ENCODE peak calls at places on chromosome 13, in six cellular contexts. Y, T, H, N, A and J are unnamed samples. For H3K27me3 and H3K4me1, the result is how much of the 10 kb centered on the place peaks cover.

GRCh38 chr13:20465218-20465879 is 60.3 kb downstream of the CRYL1 start:
- DNase-seq in A (no peak), H (peak), T (peak), Y (no peak), N (no peak), J (no peak)

GRCh38 chr13:112652512-112653458 is 37.1 kb upstream of the ATP11A start:
- DNase-seq in H (no peak), Y (no peak), A (no peak), N (no peak), T (no peak), J (no peak)

GRCh38 chr13:38888309-38888708 is 102.3 kb downstream of the STOML3 start:
- DNase-seq in Y (no peak), A (no peak), H (no peak), T (no peak), N (no peak), J (no peak)

GRCh38 chr13:95269756-95270155 is 31.5 kb downstream of the ABCC4 start:
- DNase-seq in A (no peak), T (no peak), H (no peak), Y (no peak), N (no peak), J (no peak)

GRCh38 chr13:75458696-75459422 is 23.1 kb downstream of the TBC1D4 start:
- DNase-seq in A (no peak), N (no peak), T (peak), Y (no peak), H (peak), J (no peak)

GRCh38 chr13:20303636-20304035 is 71.5 kb upstream of the GJB6 start:
- DNase-seq in Y (no peak), T (no peak), H (no peak), N (no peak), A (no peak), J (no peak)

GRCh38 chr13:103878891-103879605 is 812.8 kb upstream of the SLC10A2 start:
- DNase-seq in H (no peak), A (no peak), Y (no peak), T (no peak), N (no peak), J (no peak)

GRCh38 chr13:89832827-89833226 is 1514.7 kb upstream of the MIR17HG start:
- DNase-seq in A (no peak), Y (no peak), H (no peak), T (no peak), N (no peak), J (no peak)

GRCh38 chr13:70841240-70842061 is 733.2 kb upstream of the KLHL1 start:
- DNase-seq in N (no peak), Y (no peak), A (no peak), T (no peak), H (no peak), J (no peak)

GRCh38 chr13:50230365-50230978 is 215.2 kb downstream of the KCNRG start:
- DNase-seq in H (no peak), T (no peak), A (no peak), Y (no peak), N (no peak), J (no peak)

GRCh38 chr13:19618925-19619324 is 14.5 kb upstream of the MPHOSPH8 start:
- DNase-seq in Y (no peak), A (no peak), N (no peak), H (no peak), T (peak), J (no peak)

GRCh38 chr13:41827507-41828213 is 133.2 kb downstream of the VWA8 start:
- DNase-seq in Y (peak), T (no peak), N (peak), H (no peak), A (no peak), J (no peak)

GRCh38 chr13:27130223-27131015 is 41.2 kb downstream of the USP12 start:
- DNase-seq in H (no peak), A (no peak), N (no peak), Y (no peak), T (no peak), J (no peak)

GRCh38 chr13:109684836-109685602 is 101.4 kb downstream of the IRS2 start:
- DNase-seq in Y (no peak), A (peak), H (peak), N (no peak), T (peak), J (no peak)

GRCh38 chr13:41613984-41614581 is 156.7 kb downstream of the RGCC start:
- DNase-seq in Y (peak), H (no peak), T (no peak), A (no peak), N (peak), J (no peak)

GRCh38 chr13:30726192-30726591 is 9.2 kb upstream of the ALOX5AP start:
- DNase-seq in T (no peak), A (no peak), N (no peak), Y (no peak), H (no peak), J (no peak)

GRCh38 chr13:91398413-91399188 is at the start of gene GPC5:
- DNase-seq in Y (peak), A (peak), N (peak), T (peak), H (peak), J (peak)

GRCh38 chr13:78020861-78021260 is 102.2 kb upstream of the EDNRB start:
- DNase-seq in Y (no peak), T (no peak), A (no peak), H (no peak), N (no peak), J (no peak)

GRCh38 chr13:80137994-80138393 is 202.9 kb downstream of the SPRY2 start:
- DNase-seq in N (no peak), T (no peak), H (no peak), A (no peak), Y (no peak), J (no peak)

GRCh38 chr13:113320226-113320875 is 23.3 kb downstream of the LAMP1 start:
- DNase-seq in H (no peak), T (no peak), A (no peak), N (no peak), Y (no peak), J (no peak)

GRCh38 chr13:77907653-77908341 is 10.8 kb downstream of the EDNRB start:
- DNase-seq in H (no peak), Y (no peak), A (no peak), T (no peak), N (no peak), J (no peak)

GRCh38 chr13:99003851-99004471 is 26.1 kb upstream of the DOCK9 start:
- DNase-seq in H (no peak), A (no peak), N (no peak), T (no peak), Y (no peak), J (no peak)

GRCh38 chr13:31067416-31068118 is 94.1 kb downstream of the HSPH1 start:
- DNase-seq in A (no peak), N (no peak), Y (no peak), H (no peak), T (no peak), J (no peak)

GRCh38 chr13:20492641-20493040 is 33.0 kb downstream of the CRYL1 start:
- DNase-seq in Y (no peak), N (no peak), H (peak), A (no peak), T (peak), J (no peak)

GRCh38 chr13:66305960-66306617 is 924.0 kb downstream of the PCDH9 start:
- DNase-seq in Y (no peak), A (no peak), N (no peak), T (no peak), H (no peak), J (no peak)

GRCh38 chr13:101453784-101454201 is 1.3 kb downstream of the ITGBL1 start:
- DNase-seq in N (no peak), Y (no peak), A (no peak), H (peak), T (no peak), J (no peak)

GRCh38 chr13:43804461-43805070 is 17.8 kb upstream of the ENOX1 start:
- DNase-seq in A (no peak), Y (no peak), H (no peak), T (peak), N (no peak), J (no peak)

GRCh38 chr13:114087430-114087829 is 45.0 kb downstream of the RASA3 start:
- DNase-seq in H (no peak), Y (no peak), A (no peak), N (peak), T (no peak), J (no peak)

GRCh38 chr13:24271231-24271610 is 38.2 kb upstream of the C1QTNF9 start:
- DNase-seq in T (no peak), Y (no peak), A (no peak), H (no peak), N (no peak), J (no peak)

GRCh38 chr13:71866173-71867091 is 572 bp downstream of the DACH1 start:
- DNase-seq in N (no peak), A (peak), Y (no peak), T (peak), H (peak), J (peak)

GRCh38 chr13:38967446-38967845 is 23.2 kb downstream of the STOML3 start:
- DNase-seq in T (no peak), Y (no peak), A (no peak), H (no peak), N (no peak), J (no peak)

GRCh38 chr13:99749627-99750026 is 221.9 kb downstream of the ZIC5 start:
- DNase-seq in N (no peak), T (no peak), Y (no peak), H (no peak), A (no peak), J (no peak)

GRCh38 chr13:71303144-71303543 is 563.9 kb downstream of the DACH1 start:
- DNase-seq in N (no peak), H (no peak), Y (no peak), A (no peak), T (no peak), J (no peak)

GRCh38 chr13:23963947-23964346 is 66.6 kb upstream of the C1QTNF9B start:
- DNase-seq in Y (no peak), A (no peak), N (no peak), T (no peak), H (no peak), J (no peak)

GRCh38 chr13:20254076-20254475 is 22.0 kb upstream of the GJB6 start:
- DNase-seq in T (no peak), A (no peak), H (no peak), N (no peak), Y (no peak), J (no peak)

GRCh38 chr13:44311011-44311481 is 62.6 kb upstream of the SERP2 start:
- DNase-seq in N (no peak), Y (no peak), A (no peak), T (no peak), H (no peak), J (no peak)

GRCh38 chr13:79782541-79783216 is 301.7 kb downstream of the NDFIP2 start:
- DNase-seq in N (peak), H (no peak), Y (no peak), A (peak), T (peak), J (peak)

GRCh38 chr13:113491418-113491883 is 940 bp upstream of the DCUN1D2 start:
- DNase-seq in A (no peak), T (peak), Y (no peak), N (no peak), H (peak), J (peak)

GRCh38 chr13:44768233-44768632 is 192.1 kb upstream of the TSC22D1 start:
- DNase-seq in T (no peak), Y (no peak), H (no peak), A (no peak), N (no peak), J (no peak)

GRCh38 chr13:94119360-94119936 is 360.0 kb downstream of the DCT start:
- DNase-seq in T (peak), N (no peak), H (peak), A (peak), Y (no peak), J (peak)

DNA sequence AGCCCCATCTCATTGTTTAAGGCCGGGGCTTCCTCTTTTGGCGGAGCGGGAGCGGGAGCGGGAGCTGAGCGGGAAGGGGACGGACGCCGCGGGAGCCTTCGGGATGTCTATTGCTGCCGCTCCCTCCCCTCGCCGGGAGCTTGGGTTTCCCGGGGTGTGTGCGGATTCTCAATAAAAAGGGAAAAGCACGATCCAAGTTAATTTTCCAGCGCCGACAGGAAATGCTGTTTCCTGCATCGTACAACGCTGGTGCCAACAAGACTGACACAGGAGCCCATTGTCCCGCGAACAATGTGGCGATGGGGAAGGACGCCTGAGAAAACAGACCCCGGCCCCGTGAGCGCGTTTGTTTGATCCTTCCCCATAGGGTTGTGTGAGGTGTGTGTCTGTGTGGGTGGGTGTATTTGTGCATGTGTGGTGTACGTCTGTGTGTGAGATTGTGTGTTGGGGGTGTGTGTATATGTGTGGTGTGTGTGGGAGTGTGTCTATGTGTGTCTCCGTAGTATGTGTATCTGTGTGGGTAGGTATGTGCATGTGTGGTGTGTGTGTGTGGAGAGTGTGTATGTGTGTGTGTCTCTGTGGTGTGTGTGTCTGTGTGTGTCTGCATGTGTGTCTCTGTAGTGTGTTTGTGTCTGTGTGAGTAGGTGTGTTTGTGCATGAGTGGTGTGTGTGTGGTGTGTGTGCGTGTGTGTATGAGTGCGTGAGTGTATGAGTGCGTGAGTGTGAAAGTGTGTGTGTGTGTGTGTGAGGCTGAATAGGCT is 36.4 kb upstream of the FLT1 start:
- DNase-seq in N (peak), A (peak), Y (peak), H (peak), T (peak), J (peak)
- H3K27me3 ChIP-seq in N (under half), A (under half), Y (half or more), H (half or more), T (under half), J (half or more)

DNA sequence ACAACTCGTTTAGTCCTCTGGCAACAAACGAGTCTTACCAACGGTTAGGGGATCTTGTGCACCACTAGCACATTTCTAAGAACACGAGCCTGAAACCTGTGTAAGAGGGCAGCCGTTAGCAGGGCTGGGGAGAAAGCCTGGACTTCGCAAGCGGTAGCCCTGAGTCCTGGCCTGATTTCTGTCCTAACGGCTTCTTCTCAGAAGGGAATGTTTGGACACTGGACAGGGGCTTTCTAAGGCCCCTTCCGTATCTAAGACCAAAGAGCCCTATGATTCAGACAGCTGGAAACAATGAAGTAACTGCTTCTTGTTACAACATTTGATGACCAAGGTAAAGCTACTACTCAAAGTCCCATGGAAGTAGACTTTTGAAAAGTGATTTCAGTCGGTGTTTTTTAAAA is 2.2 kb downstream of the ANKRD10 start:
- DNase-seq in H (no peak), T (no peak), Y (no peak), A (no peak), N (no peak), J (peak)
- H3K4me1 ChIP-seq in H (half or more), T (under half), Y (under half), A (under half), N (half or more), J (half or more)

GRCh38 chr13:73061478-73062275 is 2.9 kb downstream of the KLF5 start:
- DNase-seq in H (no peak), N (no peak), Y (no peak), T (peak), A (peak), J (peak)
- H3K27me3 ChIP-seq in H (under half), N (under half), Y (under half), T (under half), A (under half), J (under half)

GRCh38 chr13:52414051-52414450 is 8.1 kb upstream of the THSD1 start:
- DNase-seq in Y (no peak), A (no peak), T (no peak), N (no peak), H (no peak), J (no peak)
- H3K4me1 ChIP-seq in Y (under half), A (under half), T (under half), N (under half), H (under half), J (under half)

DNA sequence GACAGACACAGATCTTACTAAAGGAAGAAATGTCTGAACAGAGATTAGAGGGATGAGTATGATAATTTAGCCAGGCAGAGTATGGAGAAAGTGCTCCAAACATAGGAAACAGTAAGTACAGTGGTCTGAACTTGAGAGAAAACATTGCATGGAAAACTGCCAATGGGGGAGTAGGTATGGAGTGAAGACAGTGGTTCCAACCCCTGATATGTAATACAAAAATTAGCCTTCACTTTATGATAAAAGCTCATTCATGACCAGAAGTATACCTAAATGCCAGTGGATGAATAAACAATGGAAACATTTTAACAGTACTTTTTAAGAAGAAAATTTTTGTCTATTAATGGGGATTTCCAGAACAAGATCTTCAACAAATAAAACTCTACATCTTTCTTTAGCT is 334.0 kb downstream of the DIAPH3 start:
- DNase-seq in N (no peak), H (no peak), A (no peak), Y (no peak), T (no peak), J (no peak)
- H3K27me3 ChIP-seq in N (under half), H (under half), A (under half), Y (under half), T (under half), J (under half)

GRCh38 chr13:97275775-97276501 is 53.8 kb downstream of the MBNL2 start:
- DNase-seq in T (no peak), H (no peak), Y (no peak), N (no peak), A (no peak), J (no peak)
- H3K4me1 ChIP-seq in T (under half), H (half or more), Y (half or more), N (half or more), A (under half), J (under half)